ENCODE peak calls at places on chromosomes 6 and 20, in eight cellular contexts. C, M, I, W, P, H, Q and Z are unnamed samples.

GRCh38 chr6:81265106-81265505 is 487.4 kb downstream of the TENT5A start:
- DNase-seq in C (peak), P (no peak), M (peak), W (peak), Q (peak), H (no peak), I (no peak), Z (peak)

GRCh38 chr6:4503700-4504099 is 272.5 kb upstream of the CDYL start:
- DNase-seq in M (no peak), C (no peak), I (no peak), P (no peak), Q (no peak), W (no peak), H (no peak), Z (no peak)

GRCh38 chr20:1934578-1935573 is 39.7 kb downstream of the SIRPA start:
- DNase-seq in M (no peak), C (no peak), H (no peak), I (peak), W (peak), P (no peak), Q (peak), Z (peak)

GRCh38 chr6:144896876-144897275 is 611.7 kb downstream of the UTRN start:
- DNase-seq in H (no peak), M (no peak), P (no peak), Q (no peak), W (no peak), I (no peak), C (no peak), Z (no peak)

GRCh38 chr6:92538296-92538695 is 881.1 kb downstream of the EPHA7 start:
- DNase-seq in W (peak), P (no peak), H (no peak), I (no peak), Q (no peak), M (no peak), C (no peak), Z (peak)

GRCh38 chr6:44254957-44255808 is 2.1 kb downstream of the SLC35B2 start:
- DNase-seq in I (peak), H (no peak), M (peak), P (no peak), Q (no peak), W (no peak), C (peak), Z (no peak)

GRCh38 chr6:75206338-75207210 is 721 bp upstream of the COL12A1 start:
- DNase-seq in I (no peak), M (no peak), Q (no peak), P (no peak), C (peak), H (no peak), W (peak), Z (peak)

GRCh38 chr20:62211216-62211615 is 8.9 kb downstream of the HRH3 start:
- DNase-seq in Q (no peak), C (peak), P (no peak), M (no peak), I (no peak), H (no peak), W (no peak), Z (no peak)

GRCh38 chr20:8721098-8721497 is 347.8 kb upstream of the PLCB4 start:
- DNase-seq in Q (peak), W (peak), P (peak), M (peak), H (peak), I (peak), C (no peak), Z (peak)

GRCh38 chr20:37801921-37802320 is 101.0 kb upstream of the VSTM2L start:
- DNase-seq in W (no peak), Q (peak), P (no peak), H (no peak), M (no peak), C (no peak), I (peak), Z (peak)

GRCh38 chr6:170369439-170369838 is 62.9 kb downstream of the FAM120B start:
- DNase-seq in M (no peak), C (no peak), W (no peak), H (no peak), Q (no peak), I (no peak), P (no peak), Z (no peak)

GRCh38 chr20:1500496-1500895 is 9.3 kb upstream of the SIRPB2 start:
- DNase-seq in P (no peak), Q (no peak), H (no peak), C (no peak), I (peak), M (no peak), W (no peak), Z (peak)

GRCh38 chr6:169589293-169589692 is 112.5 kb downstream of the WDR27 start:
- DNase-seq in H (no peak), W (peak), M (no peak), I (peak), P (no peak), Q (peak), C (no peak), Z (peak)

GRCh38 chr6:104572901-104573300 is 286.8 kb downstream of the HACE1 start:
- DNase-seq in M (no peak), I (no peak), Q (no peak), P (no peak), H (no peak), W (no peak), C (no peak), Z (no peak)

GRCh38 chr6:56890683-56891429 is 64.1 kb upstream of the BEND6 start:
- DNase-seq in C (no peak), W (peak), M (peak), H (no peak), I (peak), P (no peak), Q (peak), Z (peak)

GRCh38 chr20:63172726-63173125 is 43.2 kb downstream of the YTHDF1 start:
- DNase-seq in M (peak), W (no peak), Q (no peak), P (peak), C (no peak), H (no peak), I (no peak), Z (no peak)

GRCh38 chr20:62368629-62369507 is 1.8 kb upstream of the LAMA5 start:
- DNase-seq in M (peak), C (peak), Q (peak), P (no peak), I (peak), H (peak), W (no peak), Z (peak)

GRCh38 chr6:106750146-106750900 is 120.9 kb downstream of the QRSL1 start:
- DNase-seq in C (no peak), P (no peak), M (no peak), H (no peak), W (no peak), I (peak), Q (no peak), Z (no peak)

GRCh38 chr20:24662286-24662685 is 192.9 kb downstream of the SYNDIG1 start:
- DNase-seq in H (no peak), P (no peak), W (no peak), M (no peak), Q (no peak), C (no peak), I (no peak), Z (no peak)

GRCh38 chr6:50899306-50899840 is 80.7 kb downstream of the TFAP2B start:
- DNase-seq in P (no peak), H (no peak), W (peak), I (peak), M (no peak), C (no peak), Q (peak), Z (no peak)

GRCh38 chr20:1184260-1184637 is 532 bp downstream of the TMEM74B start:
- DNase-seq in Q (no peak), M (no peak), H (no peak), W (no peak), I (no peak), P (no peak), C (no peak), Z (no peak)

GRCh38 chr6:127031511-127031910 is 87.0 kb upstream of the RSPO3 start:
- DNase-seq in Q (no peak), W (peak), I (no peak), M (no peak), P (no peak), H (no peak), C (no peak), Z (no peak)

GRCh38 chr6:64479134-64479533 is 843.5 kb downstream of the PHF3 start:
- DNase-seq in W (no peak), I (no peak), Q (no peak), P (no peak), H (no peak), M (no peak), C (no peak), Z (no peak)

GRCh38 chr20:19783966-19784401 is 25.9 kb downstream of the RIN2 start:
- DNase-seq in C (peak), W (peak), P (no peak), Q (peak), I (peak), H (peak), M (peak), Z (peak)

GRCh38 chr20:50308513-50309279 is 118.1 kb downstream of the CEBPB start:
- DNase-seq in I (peak), W (peak), Q (peak), H (peak), P (peak), M (peak), C (peak), Z (peak)

GRCh38 chr20:62602550-62602949 is 39.8 kb upstream of the SLCO4A1 start:
- DNase-seq in H (peak), C (peak), I (peak), W (no peak), M (no peak), P (no peak), Q (no peak), Z (no peak)

GRCh38 chr6:106510090-106510970 is 119.0 kb downstream of the RTN4IP1 start:
- DNase-seq in I (peak), Q (peak), M (peak), C (peak), W (no peak), H (peak), P (no peak), Z (peak)

GRCh38 chr6:45584127-45584526 is 206.4 kb upstream of the SUPT3H start:
- DNase-seq in Q (no peak), C (no peak), P (no peak), I (no peak), W (no peak), H (no peak), M (no peak), Z (no peak)

GRCh38 chr20:12394786-12395185 is 477.1 kb downstream of the BTBD3 start:
- DNase-seq in H (no peak), P (no peak), I (peak), W (no peak), M (no peak), C (no peak), Q (peak), Z (peak)

GRCh38 chr6:166959906-166960608 is 3.7 kb upstream of the RNASET2 start:
- DNase-seq in M (no peak), Q (peak), C (no peak), W (no peak), H (no peak), I (no peak), P (no peak), Z (no peak)

GRCh38 chr20:48455606-48456360 is 372.0 kb downstream of the PREX1 start:
- DNase-seq in P (no peak), H (no peak), Q (no peak), C (no peak), I (peak), W (no peak), M (no peak), Z (no peak)

GRCh38 chr6:151723152-151723551 is 84.3 kb upstream of the ESR1 start:
- DNase-seq in C (no peak), Q (no peak), M (no peak), W (no peak), I (no peak), P (no peak), H (no peak), Z (no peak)

GRCh38 chr20:41738584-41739193 is 120.5 kb upstream of the CHD6 start:
- DNase-seq in W (peak), Q (peak), I (peak), P (peak), H (peak), C (no peak), M (peak), Z (peak)

GRCh38 chr6:54191460-54191859 is 80.2 kb downstream of the MLIP start:
- DNase-seq in H (no peak), W (peak), P (no peak), M (peak), I (peak), Q (peak), C (no peak), Z (peak)

DNA sequence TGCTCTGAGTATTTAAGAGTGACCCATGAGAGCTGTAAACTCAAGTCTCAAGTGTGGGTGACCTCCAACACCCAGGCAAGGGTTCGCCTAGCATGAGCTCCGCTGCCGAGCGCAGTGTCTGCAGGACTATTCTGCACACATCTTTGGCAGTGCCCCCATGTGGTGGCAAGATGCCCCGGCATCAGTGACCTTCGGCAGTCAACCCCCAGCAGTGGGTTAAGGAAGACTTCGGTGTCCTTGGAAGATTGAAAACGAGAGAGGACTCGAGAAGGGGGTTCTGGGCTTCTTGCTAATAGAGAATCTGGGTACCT is 43.1 kb downstream of the RBM38 start:
- DNase-seq in P (no peak), Q (no peak), M (no peak), W (no peak), C (peak), I (no peak), H (no peak), Z (no peak)
- TF ChIP-seq CTCF in P (no peak), Q (no peak), M (no peak), W (no peak), C (no peak), I (peak), H (no peak), Z (peak)

GRCh38 chr6:67361264-67361663 is 1273.8 kb upstream of the ADGRB3 start:
- DNase-seq in I (no peak), P (no peak), C (no peak), W (no peak), Q (no peak), M (no peak), H (no peak), Z (no peak)
- H3K4me3 ChIP-seq in I (no peak), P (no peak), C (no peak), W (no peak), Q (no peak), M (peak), H (no peak), Z (no peak)

GRCh38 chr20:31842471-31843157 is 2.8 kb downstream of the FOXS1 start:
- DNase-seq in C (no peak), M (peak), I (no peak), H (no peak), W (peak), P (no peak), Q (peak), Z (peak)

GRCh38 chr20:31843881-31844280 is 1.5 kb downstream of the FOXS1 start:
- DNase-seq in M (no peak), C (no peak), W (no peak), H (no peak), P (no peak), Q (no peak), I (no peak), Z (no peak)

GRCh38 chr20:31844737-31845299 is 586 bp downstream of the FOXS1 start:
- DNase-seq in I (no peak), P (no peak), Q (no peak), W (no peak), M (no peak), C (no peak), H (no peak), Z (no peak)

GRCh38 chr20:31841928-31842327 is 3.5 kb downstream of the FOXS1 start:
- DNase-seq in W (peak), Q (peak), M (peak), P (no peak), C (no peak), H (no peak), I (no peak), Z (peak)

DNA sequence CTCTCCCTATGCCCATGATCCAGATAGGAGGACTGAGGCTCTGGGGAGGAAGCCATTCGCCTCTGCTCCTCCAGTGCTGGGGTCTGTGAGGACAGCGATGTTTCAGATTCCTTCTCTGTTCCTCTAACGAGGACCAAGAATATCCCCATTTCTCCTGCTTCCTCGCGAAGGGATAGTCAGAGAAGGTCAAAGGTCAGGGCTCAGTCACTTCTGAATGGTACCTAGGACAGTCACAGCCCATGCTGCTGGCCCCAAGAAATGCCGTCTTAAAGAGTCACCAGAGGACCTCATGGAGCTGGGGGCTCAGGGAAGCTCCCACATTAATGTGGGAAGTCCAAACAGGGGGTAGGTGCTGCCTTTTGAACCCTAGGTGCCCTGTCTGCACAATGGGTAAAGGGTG is 2.1 kb downstream of the FOXS1 start:
- DNase-seq in W (no peak), M (no peak), H (no peak), C (no peak), P (no peak), Q (no peak), I (no peak), Z (no peak)
- TF ChIP-seq CTCF in W (no peak), M (no peak), H (no peak), C (no peak), P (no peak), Q (no peak), I (no peak), Z (no peak)

DNA sequence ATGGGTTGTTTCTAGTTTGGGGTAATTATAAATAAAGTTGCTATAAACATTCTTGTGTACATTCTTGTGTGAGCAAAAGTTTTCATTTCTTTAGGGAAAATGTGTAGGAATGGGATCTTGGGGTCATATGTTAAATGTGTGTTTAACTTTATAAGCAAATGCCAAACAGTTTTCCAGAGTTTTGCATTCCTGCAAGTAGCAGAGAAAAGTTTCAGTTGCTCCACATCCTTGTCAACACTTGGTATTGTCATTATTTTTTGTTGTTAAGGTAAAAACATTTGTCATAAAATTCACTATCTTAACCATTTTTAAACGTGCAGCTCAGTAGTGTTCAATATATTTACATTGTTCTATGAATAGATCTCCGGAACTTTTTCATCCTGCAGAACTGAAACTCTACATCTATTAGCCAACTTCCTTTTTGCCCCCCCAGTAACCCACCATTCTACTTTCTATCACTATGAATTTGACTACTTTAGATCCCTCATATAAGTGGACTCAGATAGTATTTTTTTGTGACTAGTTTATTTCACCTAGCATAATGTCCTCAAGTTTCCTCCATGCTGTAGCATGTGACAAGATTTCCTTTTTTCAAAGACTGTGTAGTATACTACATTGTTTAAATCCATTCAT is 48.4 kb downstream of the PHACTR2 start:
- DNase-seq in I (no peak), C (no peak), M (no peak), P (no peak), Q (no peak), W (no peak), H (no peak), Z (no peak)
- H3K4me3 ChIP-seq in I (no peak), C (no peak), M (no peak), P (no peak), Q (no peak), W (no peak), H (no peak), Z (no peak)

GRCh38 chr6:149474108-149474935 is 10.5 kb downstream of the ZC3H12D start:
- DNase-seq in C (no peak), Q (no peak), I (no peak), P (no peak), W (no peak), H (no peak), M (no peak), Z (no peak)

GRCh38 chr6:149471801-149472200 is 13.0 kb downstream of the ZC3H12D start:
- DNase-seq in Q (no peak), P (no peak), H (no peak), M (no peak), C (no peak), W (no peak), I (no peak), Z (no peak)

GRCh38 chr6:149470948-149471347 is 13.9 kb downstream of the ZC3H12D start:
- DNase-seq in M (no peak), I (no peak), Q (no peak), H (no peak), C (no peak), P (no peak), W (no peak), Z (no peak)

GRCh38 chr6:149472241-149472640 is 12.6 kb downstream of the ZC3H12D start:
- DNase-seq in I (no peak), Q (no peak), H (no peak), P (no peak), C (no peak), W (no peak), M (no peak), Z (no peak)

GRCh38 chr6:149473080-149474052 is 11.4 kb downstream of the ZC3H12D start:
- DNase-seq in H (peak), Q (no peak), C (no peak), I (peak), M (peak), W (no peak), P (no peak), Z (no peak)
- TF ChIP-seq CTCF in H (no peak), Q (no peak), C (no peak), I (no peak), M (no peak), W (no peak), P (no peak), Z (no peak)